ENCODE peak calls at places on chromosomes 2 and 18, in nine cellular contexts. K is fibroblast of the aortic adventitia; H is DMS79 treated with DMSO at 0.1 percent for 48 hours; B is sciatic nerve; O is bronchial epithelial cell; E is NCI-H1105 treated with DMSO at 0.1 percent for 48 hours; G is K562; T is activated CD4-positive, alpha-beta T cell treated with anti-CD3 and anti-CD28 coated beads, Interleukin-2, amount 50 U/mL, for 4 hours; A is adipocyte. U is an unnamed sample.

GRCh38 chr2:99940963-99941362 is 201.4 kb downstream of the AFF3 start:
- DNase-seq in K (peak), H (no peak), B (peak), A (no peak), E (no peak), O (no peak), G (no peak), T (no peak), U (no peak)

GRCh38 chr2:224712346-224712745 is 3.8 kb downstream of the CCDC195 start:
- DNase-seq in O (no peak), H (no peak), G (no peak), A (peak), B (no peak), T (no peak), K (peak), E (no peak), U (no peak)

GRCh38 chr18:34999734-35000397 is 41.3 kb upstream of the MAPRE2 start:
- DNase-seq in K (no peak), O (no peak), E (no peak), T (no peak), B (no peak), H (peak), A (no peak), G (no peak), U (no peak)

GRCh38 chr18:13406770-13407169 is 188.2 kb downstream of the LDLRAD4 start:
- DNase-seq in K (no peak), G (no peak), T (no peak), B (no peak), E (no peak), H (no peak), A (no peak), O (no peak), U (no peak)

GRCh38 chr2:178449700-178450573 is 1.0 kb downstream of the PRKRA start:
- DNase-seq in G (no peak), O (no peak), H (no peak), B (no peak), T (no peak), A (peak), K (peak), E (no peak), U (no peak)

GRCh38 chr2:156399950-156400703 is 36.1 kb upstream of the GPD2 start:
- DNase-seq in T (no peak), E (peak), A (peak), B (peak), K (peak), O (peak), H (peak), G (peak), U (peak)

GRCh38 chr2:103396152-103396551 is 634.3 kb downstream of the TMEM182 start:
- DNase-seq in B (no peak), E (no peak), G (no peak), H (no peak), T (no peak), O (no peak), A (no peak), K (no peak), U (no peak)

GRCh38 chr18:75029456-75029855 is 179.5 kb downstream of the PTGR3 start:
- DNase-seq in O (no peak), H (no peak), G (no peak), T (peak), E (no peak), K (no peak), B (no peak), A (no peak), U (no peak)

GRCh38 chr2:33670392-33670937 is 71.4 kb upstream of the FAM98A start:
- DNase-seq in K (no peak), T (no peak), G (no peak), O (no peak), E (no peak), H (no peak), B (no peak), A (no peak), U (no peak)

GRCh38 chr2:36911012-36911411 is 55.3 kb downstream of the STRN start:
- DNase-seq in H (no peak), T (no peak), B (no peak), E (no peak), K (no peak), A (no peak), O (no peak), G (no peak), U (no peak)

GRCh38 chr2:106745468-106745867 is 140.5 kb downstream of the ST6GAL2 start:
- DNase-seq in K (no peak), O (no peak), B (no peak), G (no peak), T (no peak), E (peak), A (peak), H (peak), U (no peak)

GRCh38 chr2:127146071-127146725 is 39.2 kb upstream of the BIN1 start:
- DNase-seq in O (no peak), K (no peak), A (no peak), T (no peak), E (no peak), H (no peak), B (no peak), G (no peak), U (no peak)

GRCh38 chr2:165857881-165858280 is 63.8 kb upstream of the GALNT3 start:
- DNase-seq in G (no peak), B (no peak), K (peak), A (peak), O (no peak), H (no peak), T (no peak), E (no peak), U (no peak)